ENCODE peak calls at places on chromosomes 2 and 18, in eight cellular contexts. V is RCC 7860; H is mucosa of gallbladder; D is H9; T is substantia nigra; Z is epithelial cell of proximal tubule; P is right cardiac atrium; U is stimulated activated CD4-positive, alpha-beta T cell treated with anti-CD3 and anti-CD28 coated beads, Interleukin-4, amount 100 ng/mL, for 48 hours. K is an unnamed sample.

GRCh38 chr2:241878007-241878970 is 8.8 kb downstream of the RTP5 start:
- DNase-seq in D (peak; percentile 75), V (peak; percentile 21), U (peak; percentile 75), P (peak; percentile 92), T (peak; percentile 58), Z (no peak), H (peak; percentile 60), K (peak; percentile 80)

GRCh38 chr18:6752200-6752873 is 22.8 kb downstream of the ARHGAP28 start:
- DNase-seq in T (no peak), P (no peak), H (no peak), Z (no peak), U (no peak), V (peak; percentile 41), D (peak; percentile 88), K (no peak)

GRCh38 chr2:120575966-120576365 is 159.7 kb upstream of the GLI2 start:
- DNase-seq in P (peak; percentile 11), D (no peak), H (no peak), U (no peak), Z (no peak), T (no peak), V (no peak), K (no peak)

GRCh38 chr2:9416962-9417316 is 6.4 kb downstream of the ITGB1BP1 start:
- DNase-seq in U (no peak), V (no peak), D (no peak), Z (no peak), H (no peak), T (no peak), P (no peak), K (no peak)

GRCh38 chr18:49898421-49898820 is 85.1 kb upstream of the ACAA2 start:
- DNase-seq in U (peak; percentile 54), P (no peak), V (peak; percentile 20), Z (no peak), H (peak; percentile 60), T (no peak), D (peak; percentile 50), K (peak; percentile 69)

GRCh38 chr2:7567646-7568045 is 650.4 kb downstream of the RNF144A start:
- DNase-seq in U (peak; percentile 30), D (peak; percentile 41), Z (no peak), H (peak; percentile 14), V (no peak), T (no peak), P (no peak), K (no peak)

GRCh38 chr18:79900610-79901570 is 50.6 kb downstream of the SLC66A2 start:
- DNase-seq in T (no peak), Z (no peak), V (no peak), H (peak; percentile 9), D (no peak), U (no peak), P (peak; percentile 48), K (peak; percentile 10)

GRCh38 chr2:9114457-9114856 is 92.2 kb upstream of the ASAP2 start:
- DNase-seq in U (no peak), V (no peak), D (no peak), P (no peak), H (no peak), Z (no peak), T (no peak), K (no peak)

GRCh38 chr2:160892204-160892603 is 268.0 kb upstream of the TANK start:
- DNase-seq in P (no peak), D (no peak), U (no peak), H (no peak), V (no peak), T (no peak), Z (no peak), K (no peak)

GRCh38 chr2:233490831-233491230 is 75.8 kb downstream of the USP40 start:
- DNase-seq in Z (no peak), H (no peak), D (no peak), V (no peak), T (no peak), P (no peak), U (no peak), K (no peak)

GRCh38 chr2:131521961-131522781 is 5.5 kb upstream of the CCDC74A start:
- DNase-seq in D (peak; percentile 63), H (no peak), T (no peak), V (no peak), Z (no peak), U (no peak), P (peak; percentile 64), K (peak; percentile 76)

GRCh38 chr2:47422560-47422959 is 19.6 kb downstream of the MSH2 start:
- DNase-seq in T (no peak), H (no peak), V (peak; percentile 68), D (no peak), P (no peak), Z (no peak), U (no peak), K (no peak)

GRCh38 chr18:58671941-58672565 is 788 bp downstream of the MALT1 start:
- DNase-seq in D (no peak), V (no peak), Z (no peak), P (no peak), T (no peak), H (peak; percentile 30), U (no peak), K (no peak)

GRCh38 chr18:63206433-63207153 is 113.0 kb downstream of the BCL2 start:
- DNase-seq in H (no peak), P (no peak), D (no peak), V (no peak), Z (no peak), T (no peak), U (no peak), K (no peak)

GRCh38 chr2:66984864-66985263 is 412.3 kb upstream of the ETAA1 start:
- DNase-seq in U (no peak), V (no peak), P (no peak), Z (no peak), H (no peak), D (no peak), T (no peak), K (no peak)

GRCh38 chr2:160352492-160352891 is 141.1 kb downstream of the RBMS1 start:
- DNase-seq in P (no peak), U (no peak), V (peak; percentile 39), Z (no peak), T (no peak), D (no peak), H (no peak), K (no peak)

GRCh38 chr2:69437751-69438154 is 518 bp upstream of the NFU1 start:
- DNase-seq in D (no peak), V (no peak), T (no peak), P (no peak), U (no peak), Z (peak; percentile 42), H (peak; percentile 57), K (peak; percentile 52)

GRCh38 chr2:33375054-33375453 is 101.4 kb upstream of the RASGRP3 start:
- DNase-seq in V (no peak), P (no peak), H (no peak), Z (no peak), T (no peak), U (no peak), D (no peak), K (no peak)

GRCh38 chr2:200509227-200509607 is 651 bp downstream of the KCTD18 start:
- DNase-seq in D (no peak), U (peak; percentile 4), P (no peak), H (no peak), V (no peak), Z (no peak), T (no peak), K (no peak)

GRCh38 chr2:128287780-128288735 is 30.6 kb downstream of the HS6ST1 start:
- DNase-seq in U (no peak), H (no peak), D (no peak), P (peak; percentile 54), Z (no peak), V (no peak), T (no peak), K (no peak)

GRCh38 chr18:56836173-56836572 is 185.0 kb downstream of the WDR7 start:
- DNase-seq in T (no peak), D (no peak), Z (no peak), U (no peak), H (no peak), P (no peak), V (no peak), K (no peak)

GRCh38 chr2:223084873-223085272 is 32.9 kb downstream of the KCNE4 start:
- DNase-seq in Z (no peak), H (no peak), U (no peak), V (no peak), T (no peak), D (peak; percentile 48), P (no peak), K (no peak)

GRCh38 chr2:73939419-73939818 is 12.7 kb downstream of the DGUOK start:
- DNase-seq in H (no peak), U (no peak), P (no peak), T (no peak), D (peak; percentile 45), Z (no peak), V (no peak), K (no peak)

GRCh38 chr2:175889557-175890355 is 112.3 kb downstream of the LNPK start:
- DNase-seq in Z (no peak), V (no peak), P (no peak), U (no peak), D (no peak), H (no peak), T (no peak), K (no peak)

GRCh38 chr2:118668431-118669424 is 178.7 kb downstream of the EN1 start:
- DNase-seq in V (peak; percentile 85), H (no peak), U (no peak), D (no peak), Z (no peak), P (no peak), T (no peak), K (no peak)

K was measured in testis.